ENCODE peak calls at places on chromosomes 4 and X, in six cellular contexts. R is HCT116, D is K562, Y is H1, A is SK-N-SH, K is HepG2. W is an unnamed sample.

GRCh38 chr4:128565565-128566186 is 243.8 kb upstream of the JADE1 start:
- DNase-seq in R (peak; percentile 46), D (peak; percentile 54), Y (peak; percentile 80), A (peak; percentile 42), K (peak; percentile 51), W (no peak)

GRCh38 chr4:86558799-86559198 is 35.3 kb upstream of the PTPN13 start:
- DNase-seq in R (no peak), D (no peak), Y (no peak), A (no peak), K (no peak), W (no peak)

GRCh38 chr4:104906274-104906673 is 240.4 kb upstream of the TET2 start:
- DNase-seq in R (no peak), D (no peak), Y (no peak), A (no peak), K (no peak), W (no peak)

GRCh38 chr4:76984127-76984526 is 34.6 kb downstream of the SEPTIN11 start:
- DNase-seq in R (no peak), D (peak; percentile 22), Y (no peak), A (peak; percentile 39), K (peak; percentile 10), W (no peak)

GRCh38 chr4:175351473-175351872 is 433.3 kb downstream of the ADAM29 start:
- DNase-seq in R (no peak), D (no peak), Y (no peak), A (no peak), K (no peak), W (no peak)

GRCh38 chrX:118666521-118666920 is 60.9 kb upstream of the IL13RA1 start:
- DNase-seq in R (no peak), D (no peak), Y (no peak), A (no peak), K (peak; percentile 0), W (no peak)

GRCh38 chrX:18549643-18550042 is 122.3 kb downstream of the RS1 start:
- DNase-seq in R (no peak), D (no peak), Y (no peak), A (no peak), K (no peak), W (no peak)

GRCh38 chr4:15024386-15024785 is 22.1 kb downstream of the CPEB2 start:
- DNase-seq in R (no peak), D (no peak), Y (no peak), A (no peak), K (no peak), W (no peak)

GRCh38 chr4:30720021-30720655 is at the start of gene PCDH7:
- DNase-seq in R (no peak), D (no peak), Y (peak; percentile 76), A (peak; percentile 46), K (no peak), W (no peak)

GRCh38 chr4:156538210-156538609 is 433.4 kb downstream of the PDGFC start:
- DNase-seq in R (no peak), D (no peak), Y (no peak), A (no peak), K (no peak), W (no peak)

GRCh38 chr4:41339812-41340809 is 83.4 kb downstream of the UCHL1 start:
- DNase-seq in R (no peak), D (no peak), Y (no peak), A (peak; percentile 70), K (no peak), W (no peak)

GRCh38 chr4:109611045-109611616 is 51.1 kb downstream of the MCUB start:
- DNase-seq in R (no peak), D (no peak), Y (no peak), A (no peak), K (peak; percentile 6), W (no peak)

GRCh38 chrX:97065066-97065465 is 181.4 kb downstream of the RPA4 start:
- DNase-seq in R (no peak), D (no peak), Y (no peak), A (no peak), K (no peak), W (no peak)

GRCh38 chr4:184396001-184396400 is 78.3 kb downstream of the IRF2 start:
- DNase-seq in R (no peak), D (no peak), Y (no peak), A (no peak), K (no peak), W (no peak)

GRCh38 chr4:125833-126232 is 1.5 kb downstream of the ZNF718 start:
- DNase-seq in R (no peak), D (peak; percentile 14), Y (peak; percentile 43), A (no peak), K (no peak), W (no peak)

GRCh38 chrX:120672389-120672788 is 42.5 kb upstream of the C1GALT1C1 start:
- DNase-seq in R (peak; percentile 1), D (peak; percentile 47), Y (no peak), A (no peak), K (peak; percentile 18), W (peak; percentile 10)

GRCh38 chr4:18621186-18621585 is 599.6 kb upstream of the LCORL start:
- DNase-seq in R (no peak), D (no peak), Y (no peak), A (no peak), K (no peak), W (no peak)

GRCh38 chr4:131382839-131383238 is 1766.3 kb upstream of the PCDH10 start:
- DNase-seq in R (no peak), D (no peak), Y (no peak), A (no peak), K (no peak), W (no peak)

GRCh38 chr4:2925931-2926860 is 37.0 kb downstream of the NOP14 start:
- DNase-seq in R (no peak), D (no peak), Y (no peak), A (no peak), K (no peak), W (no peak)

GRCh38 chrX:130095249-130095648 is 15.0 kb downstream of the ELF4 start:
- DNase-seq in R (no peak), D (no peak), Y (no peak), A (no peak), K (no peak), W (no peak)
- H3K4me1 ChIP-seq in R (no peaks in the 10 kb centered on the region), D (peaks cover 50% of the 10 kb centered on the region), Y (no peaks in the 10 kb centered on the region), A (no peaks in the 10 kb centered on the region), K (peaks cover 54% of the 10 kb centered on the region), W (peaks cover 11% of the 10 kb centered on the region)

DNA sequence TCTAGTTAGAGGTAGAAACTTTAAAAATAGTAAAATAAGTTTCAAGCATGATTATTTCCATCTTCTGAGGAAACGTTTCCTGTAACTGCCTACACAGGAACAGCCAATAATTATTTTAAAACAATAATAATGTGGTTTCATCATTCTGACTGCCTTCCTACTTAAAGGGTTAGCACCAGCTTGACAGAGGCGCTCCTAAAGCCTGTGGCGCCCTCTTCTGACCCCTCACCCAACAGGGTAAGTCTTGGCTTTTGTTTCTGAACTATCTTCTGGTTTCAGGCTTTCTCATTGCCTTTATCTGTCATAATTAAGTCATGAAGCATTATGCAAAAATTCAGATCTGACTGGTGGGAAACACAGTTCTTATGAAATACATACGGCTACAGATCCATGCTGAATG is 96.7 kb downstream of the ITM2A start:
- DNase-seq in R (no peak), D (peak; percentile 34), Y (peak; percentile 43), A (no peak), K (no peak), W (peak; percentile 4)
- TF ChIP-seq SIN3A in R (no peak), D (no peak), Y (no peak), A (no peak), K (no peak), W (no peak)

GRCh38 chr4:7808181-7808580 is 131.5 kb downstream of the AFAP1 start:
- DNase-seq in R (no peak), D (no peak), Y (no peak), A (no peak), K (no peak), W (no peak)
- H3K4me1 ChIP-seq in R (peaks cover 8% of the 10 kb centered on the region), D (no peaks in the 10 kb centered on the region), Y (peaks cover 27% of the 10 kb centered on the region), A (peaks cover 31% of the 10 kb centered on the region), K (peaks cover 60% of the 10 kb centered on the region), W (peaks cover 55% of the 10 kb centered on the region)

GRCh38 chrX:106050054-106050453 is 11.5 kb upstream of the SERPINA7 start:
- DNase-seq in R (no peak), D (no peak), Y (no peak), A (no peak), K (no peak), W (no peak)
- TF ChIP-seq SIN3A in R (no peak), D (no peak), Y (no peak), A (no peak), K (no peak), W (no peak)

GRCh38 chrX:153972368-153973126 is at the start of gene TMEM187:
- DNase-seq in R (peak; percentile 76), D (peak; percentile 96), Y (peak; percentile 83), A (peak; percentile 95), K (peak; percentile 84), W (no peak)

GRCh38 chrX:153971632-153972367 is at the start of gene HCFC1:
- DNase-seq in R (peak; percentile 69), D (peak; percentile 93), Y (peak; percentile 86), A (peak; percentile 90), K (peak; percentile 75), W (peak; percentile 71)

GRCh38 chrX:153970398-153971123 is 1.1 kb downstream of the HCFC1 start:
- DNase-seq in R (no peak), D (peak; percentile 87), Y (peak; percentile 63), A (peak; percentile 77), K (peak; percentile 29), W (no peak)

GRCh38 chrX:153969904-153970397 is 1.7 kb downstream of the HCFC1 start:
- DNase-seq in R (no peak), D (peak; percentile 63), Y (no peak), A (peak; percentile 59), K (no peak), W (no peak)

DNA sequence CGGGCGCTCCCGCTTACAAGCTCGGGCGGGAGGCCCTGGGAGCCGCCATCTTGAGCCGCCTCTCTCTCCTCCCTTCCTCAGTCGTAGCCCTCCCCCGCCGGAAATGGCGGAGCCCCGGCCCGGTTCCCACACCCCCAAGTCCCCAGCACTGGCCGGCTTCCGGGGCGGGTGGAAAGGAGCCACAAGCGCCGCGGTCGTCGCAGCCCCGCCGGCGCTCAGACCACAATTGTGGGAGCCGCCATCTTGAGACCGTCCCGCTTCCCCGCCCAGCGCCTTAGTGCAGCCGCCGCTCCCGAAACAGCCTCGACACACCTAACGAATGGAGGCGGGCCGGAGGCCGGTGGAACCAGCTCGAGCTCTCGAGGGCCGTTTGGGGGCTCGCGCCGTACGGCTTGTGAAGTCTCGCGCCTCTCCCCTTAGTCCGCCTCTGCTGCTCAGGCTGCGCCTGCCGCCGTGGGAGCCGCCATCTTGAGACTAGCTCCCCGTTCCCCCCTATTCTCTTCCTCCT is 440 bp downstream of the HCFC1 start:
- DNase-seq in R (peak; percentile 60), D (peak; percentile 90), Y (peak; percentile 76), A (peak; percentile 93), K (peak; percentile 65), W (peak; percentile 70)
- H3K4me1 ChIP-seq in R (peaks cover 12% of the 10 kb centered on the region), D (peaks cover 63% of the 10 kb centered on the region), Y (peaks cover 26% of the 10 kb centered on the region), A (peaks cover 16% of the 10 kb centered on the region), K (peaks cover 60% of the 10 kb centered on the region), W (peaks cover 39% of the 10 kb centered on the region)

W was measured in Panc1.